ENCODE peak calls at places on chromosomes 12 and 14, in six cellular contexts. A is uterus, S is cardiac fibroblast, N is GM12864, P is left ventricle myocardium inferior, Y is endodermal cell. G is an unnamed sample.

GRCh38 chr12:76176935-76177334 is 92.5 kb upstream of the NAP1L1 start:
- DNase-seq in A (no peak), S (no peak), N (no peak), P (no peak), Y (no peak), G (no peak)

GRCh38 chr12:67774983-67775587 is 126.5 kb downstream of the DYRK2 start:
- DNase-seq in A (no peak), S (no peak), N (no peak), P (no peak), Y (peak; percentile 75), G (no peak)

GRCh38 chr12:94140556-94140955 is 7.8 kb upstream of the PLXNC1 start:
- DNase-seq in A (no peak), S (peak; percentile 35), N (no peak), P (no peak), Y (peak; percentile 93), G (no peak)

GRCh38 chr12:85179680-85180300 is 100.2 kb upstream of the ALX1 start:
- DNase-seq in A (no peak), S (peak; percentile 55), N (no peak), P (no peak), Y (no peak), G (no peak)

GRCh38 chr12:82124711-82125110 is 233.5 kb downstream of the CCDC59 start:
- DNase-seq in A (no peak), S (no peak), N (no peak), P (no peak), Y (no peak), G (no peak)

GRCh38 chr12:106976013-106976658 is 10.8 kb downstream of the MTERF2 start:
- DNase-seq in A (no peak), S (peak; percentile 77), N (no peak), P (no peak), Y (no peak), G (no peak)

GRCh38 chr14:68506645-68507405 is 286.0 kb downstream of the ZFP36L1 start:
- DNase-seq in A (no peak), S (no peak), N (peak; percentile 70), P (no peak), Y (peak; percentile 16), G (peak; percentile 37)

GRCh38 chr14:44820230-44820964 is 141.3 kb downstream of the KLHL28 start:
- DNase-seq in A (no peak), S (no peak), N (no peak), P (no peak), Y (peak; percentile 90), G (no peak)

GRCh38 chr14:33647385-33647786 is 303.5 kb downstream of the EGLN3 start:
- DNase-seq in A (no peak), S (peak; percentile 99), N (no peak), P (no peak), Y (no peak), G (no peak)

GRCh38 chr14:99188721-99189120 is 83.3 kb downstream of the BCL11B start:
- DNase-seq in A (no peak), S (no peak), N (no peak), P (no peak), Y (peak; percentile 85), G (no peak)

GRCh38 chr12:125579916-125580315 is 514.7 kb downstream of the AACS start:
- DNase-seq in A (no peak), S (no peak), N (no peak), P (no peak), Y (no peak), G (no peak)

GRCh38 chr12:120686151-120686689 is 729 bp upstream of the MLEC start:
- DNase-seq in A (peak; percentile 95), S (peak; percentile 98), N (peak; percentile 96), P (peak; percentile 98), Y (peak; percentile 99), G (peak; percentile 93)

GRCh38 chr14:50045039-50045711 is 71.2 kb downstream of the VCPKMT start:
- DNase-seq in A (peak; percentile 72), S (peak; percentile 77), N (no peak), P (peak; percentile 74), Y (no peak), G (no peak)

GRCh38 chr12:62683724-62684501 is 217.3 kb downstream of the MON2 start:
- DNase-seq in A (peak; percentile 85), S (no peak), N (no peak), P (peak; percentile 63), Y (peak; percentile 67), G (no peak)

GRCh38 chr12:95212576-95212975 is 4.7 kb downstream of the FGD6 start:
- DNase-seq in A (no peak), S (peak; percentile 72), N (no peak), P (no peak), Y (no peak), G (no peak)

GRCh38 chr12:56299308-56299852 is 750 bp downstream of the CS start:
- DNase-seq in A (no peak), S (no peak), N (no peak), P (no peak), Y (no peak), G (no peak)

GRCh38 chr14:74275265-74275841 is 27.4 kb downstream of the ABCD4 start:
- DNase-seq in A (no peak), S (peak; percentile 93), N (no peak), P (no peak), Y (no peak), G (no peak)

GRCh38 chr12:41919526-41920305 is 225.0 kb downstream of the GXYLT1 start:
- DNase-seq in A (no peak), S (no peak), N (no peak), P (no peak), Y (no peak), G (no peak)

GRCh38 chr14:51458563-51458955 is 193.2 kb upstream of the FRMD6 start:
- DNase-seq in A (no peak), S (peak; percentile 96), N (no peak), P (no peak), Y (no peak), G (no peak)

GRCh38 chr12:28563926-28564325 is 373.7 kb downstream of the CCDC91 start:
- DNase-seq in A (no peak), S (peak; percentile 87), N (no peak), P (no peak), Y (no peak), G (no peak)

GRCh38 chr12:66963901-66964300 is 285.0 kb upstream of the GRIP1 start:
- DNase-seq in A (no peak), S (no peak), N (no peak), P (no peak), Y (no peak), G (no peak)

GRCh38 chr12:51323966-51324895 is at the start of gene BIN2:
- DNase-seq in A (peak; percentile 18), S (no peak), N (no peak), P (peak; percentile 56), Y (no peak), G (peak; percentile 91)

GRCh38 chr12:48001426-48002178 is 2.7 kb downstream of the COL2A1 start:
- DNase-seq in A (no peak), S (peak; percentile 45), N (no peak), P (peak; percentile 60), Y (peak; percentile 94), G (no peak)

GRCh38 chr12:78712834-78713455 is 151.6 kb upstream of the SYT1 start:
- DNase-seq in A (no peak), S (no peak), N (no peak), P (no peak), Y (no peak), G (no peak)
- TF ChIP-seq CTCF in A (no peak), S (no peak), N (no peak), P (no peak), Y (no peak), G (no peak)

DNA sequence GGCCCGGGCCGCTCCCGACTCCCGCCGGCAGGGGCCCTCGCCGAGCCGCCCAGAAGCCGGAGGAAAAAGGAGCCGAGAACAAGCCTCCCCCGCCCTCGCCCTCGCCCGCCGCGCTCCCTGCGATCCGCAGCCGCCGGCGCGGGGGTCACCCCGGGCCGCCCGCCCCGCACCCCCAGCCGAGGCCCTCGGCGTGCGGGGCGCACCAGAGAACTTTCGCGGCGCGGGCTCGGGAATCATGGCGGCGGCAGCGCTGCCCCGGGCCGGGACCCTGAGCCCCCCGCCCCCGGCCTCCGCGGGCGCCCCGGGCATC is 519 bp downstream of the CDK2AP1 start:
- DNase-seq in A (peak; percentile 73), S (peak; percentile 52), N (no peak), P (peak; percentile 81), Y (peak; percentile 89), G (peak; percentile 76)
- TF ChIP-seq CTCF in A (peak; percentile 78), S (peak; percentile 27), N (peak; percentile 50), P (peak; percentile 68), Y (peak; percentile 67), G (no peak)

GRCh38 chr14:76956253-76957090 is 72.0 kb downstream of the IRF2BPL start:
- DNase-seq in A (peak; percentile 79), S (peak; percentile 94), N (no peak), P (peak; percentile 88), Y (peak; percentile 97), G (peak; percentile 75)
- TF ChIP-seq CTCF in A (no peak), S (peak; percentile 11), N (no peak), P (peak; percentile 41), Y (peak; percentile 16), G (no peak)

GRCh38 chr12:55067701-55068100 is 47.9 kb downstream of the NEUROD4 start:
- DNase-seq in A (no peak), S (no peak), N (no peak), P (no peak), Y (no peak), G (no peak)
- TF ChIP-seq CTCF in A (no peak), S (no peak), N (no peak), P (no peak), Y (no peak), G (no peak)

DNA sequence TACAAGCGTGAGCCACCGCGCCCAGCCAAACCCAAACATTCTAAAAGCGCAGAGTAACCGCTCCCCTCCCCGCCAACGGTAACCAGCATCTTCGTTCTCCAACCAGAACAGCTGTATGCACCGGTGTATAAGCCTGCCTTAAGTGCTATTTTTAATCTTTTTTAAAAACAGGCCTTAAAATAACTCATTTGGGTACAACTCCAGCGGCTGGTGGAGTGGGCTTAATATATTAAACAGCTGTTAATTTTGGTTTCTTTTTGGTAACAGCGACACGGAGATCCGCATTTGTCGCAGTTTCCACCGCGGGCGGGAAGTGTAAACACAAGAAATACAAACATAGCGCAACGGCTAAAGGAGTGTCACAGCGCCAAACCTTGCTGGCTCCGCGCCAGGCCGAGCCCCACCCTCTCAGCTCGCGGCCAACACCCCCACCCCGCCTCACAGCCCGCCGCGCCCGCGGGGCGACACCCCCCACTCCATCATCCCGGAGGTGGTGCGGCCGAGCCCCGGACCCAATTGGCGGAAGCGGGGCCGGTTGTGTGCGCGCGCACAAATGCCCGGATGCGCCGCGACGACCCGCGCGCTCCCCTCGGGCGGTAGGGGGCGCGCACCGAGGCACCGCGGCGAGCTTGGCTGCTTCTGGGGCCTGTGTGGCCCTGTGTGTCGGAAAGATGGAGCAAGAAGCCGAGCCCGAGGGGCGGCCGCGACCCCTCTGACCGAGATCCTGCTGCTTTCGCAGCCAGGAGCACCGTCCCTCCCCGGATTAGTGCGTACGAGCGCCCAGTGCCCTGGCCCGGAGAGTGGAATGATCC is at the start of gene MDM2:
- DNase-seq in A (peak; percentile 95), S (peak; percentile 92), N (peak; percentile 94), P (peak; percentile 94), Y (peak; percentile 99), G (peak; percentile 94)
- TF ChIP-seq CTCF in A (peak; percentile 88), S (peak; percentile 33), N (peak; percentile 66), P (peak; percentile 91), Y (peak; percentile 83), G (no peak)

DNA sequence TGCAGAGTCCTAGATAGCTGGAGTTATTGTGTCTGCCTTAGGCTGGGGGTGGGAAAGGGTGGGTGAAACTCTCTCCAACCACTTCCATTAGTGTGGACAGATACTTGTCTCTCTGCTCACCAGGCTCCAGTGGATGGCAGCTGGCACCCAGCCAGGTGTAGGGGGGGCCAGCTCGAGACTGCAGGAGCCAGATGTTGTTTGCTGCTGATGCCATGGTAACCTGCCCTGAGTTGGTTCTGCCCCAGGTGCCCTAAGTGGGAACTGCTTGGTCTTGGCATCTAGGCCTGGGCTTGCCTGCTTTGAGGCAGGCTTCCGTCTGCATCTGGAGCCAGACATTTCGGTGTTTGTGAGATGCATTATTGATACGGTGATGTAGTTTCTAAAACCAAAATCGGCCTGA is 82.2 kb downstream of the ADCK1 start:
- DNase-seq in A (no peak), S (no peak), N (no peak), P (peak; percentile 71), Y (no peak), G (no peak)
- TF ChIP-seq CTCF in A (no peak), S (no peak), N (no peak), P (no peak), Y (no peak), G (no peak)

G was measured in activated B cell treated with CpG ODN at 0.5 μM for 24 hours.